ENCODE peak calls at places on chromosomes 11 and 22, in nine cellular contexts. Z is endothelial cell of umbilical vein; N is SK-N-SH; U is epithelial cell of esophagus; V is CD8-positive, alpha-beta T cell; E is fibroblast of lung; I is A549; R is tibial artery; S is left ventricle myocardium inferior. O is an unnamed sample.
A peak's percentile ranks its signal among the peaks of the same experiment; 100 is the strongest.

GRCh38 chr11:34305095-34305692 is 52.6 kb downstream of the ABTB2 start:
- DNase-seq in Z (no peak), N (no peak), U (no peak), V (no peak), E (no peak), I (no peak), R (no peak), S (no peak), O (peak; percentile 30)

GRCh38 chr11:36253238-36253637 is 36.0 kb downstream of the COMMD9 start:
- DNase-seq in Z (no peak), N (peak; percentile 88), U (no peak), V (no peak), E (peak; percentile 40), I (no peak), R (no peak), S (no peak), O (no peak)

GRCh38 chr22:50340157-50340879 is 2.8 kb upstream of the PPP6R2 start:
- DNase-seq in Z (no peak), N (peak; percentile 39), U (no peak), V (no peak), E (no peak), I (no peak), R (no peak), S (no peak), O (no peak)

GRCh38 chr11:132114185-132114584 is 743.8 kb downstream of the NTM start:
- DNase-seq in Z (peak; percentile 44), N (peak; percentile 60), U (peak; percentile 57), V (no peak), E (no peak), I (no peak), R (peak; percentile 38), S (no peak), O (no peak)

GRCh38 chr11:102196351-102196750 is 86.1 kb downstream of the YAP1 start:
- DNase-seq in Z (no peak), N (no peak), U (no peak), V (no peak), E (no peak), I (no peak), R (no peak), S (no peak), O (no peak)

GRCh38 chr22:45864959-45865496 is 111.9 kb downstream of the WNT7B start:
- DNase-seq in Z (no peak), N (no peak), U (no peak), V (no peak), E (no peak), I (no peak), R (no peak), S (no peak), O (no peak)

GRCh38 chr22:17570851-17571631 is 7.7 kb downstream of the SLC25A18 start:
- DNase-seq in Z (no peak), N (no peak), U (peak; percentile 68), V (no peak), E (peak; percentile 97), I (no peak), R (peak; percentile 78), S (peak; percentile 92), O (peak; percentile 83)

GRCh38 chr11:20754957-20755356 is 85.6 kb downstream of the NELL1 start:
- DNase-seq in Z (no peak), N (peak; percentile 17), U (peak; percentile 46), V (no peak), E (no peak), I (no peak), R (no peak), S (no peak), O (no peak)

DNA sequence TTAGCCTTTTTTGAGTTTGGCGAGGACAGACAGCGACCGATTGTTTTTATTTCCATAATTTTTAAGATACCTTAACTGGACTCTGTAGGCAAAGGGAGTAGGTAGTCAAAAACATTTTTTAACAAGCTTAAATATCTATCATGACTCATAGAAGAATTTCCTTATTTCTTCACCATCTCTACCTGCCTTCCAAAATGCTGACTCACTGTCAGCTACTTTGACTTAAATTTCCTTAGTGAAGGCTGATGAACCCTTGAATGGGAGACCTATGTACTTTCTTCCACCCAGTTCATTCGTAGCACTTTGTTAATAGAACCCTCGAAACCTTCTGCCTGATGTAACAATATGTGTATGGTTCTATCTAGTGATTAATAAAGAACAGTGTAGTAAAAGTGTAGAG is 1.1 kb upstream of the MTMR2 start:
- DNase-seq in Z (no peak), N (no peak), U (peak; percentile 81), V (no peak), E (peak; percentile 28), I (peak; percentile 18), R (no peak), S (no peak), O (peak; percentile 37)
- H3K4me3 ChIP-seq in Z (peak overlapping the region; percentile 7), N (peak overlapping the region; percentile 94), U (peak overlapping the region; percentile 88), V (no peak overlapping the region), E (peak overlapping the region; percentile 90), I (peak overlapping the region; percentile 84), R (peak overlapping the region; percentile 97), S (peak overlapping the region; percentile 82), O (peak overlapping the region; percentile 85)

DNA sequence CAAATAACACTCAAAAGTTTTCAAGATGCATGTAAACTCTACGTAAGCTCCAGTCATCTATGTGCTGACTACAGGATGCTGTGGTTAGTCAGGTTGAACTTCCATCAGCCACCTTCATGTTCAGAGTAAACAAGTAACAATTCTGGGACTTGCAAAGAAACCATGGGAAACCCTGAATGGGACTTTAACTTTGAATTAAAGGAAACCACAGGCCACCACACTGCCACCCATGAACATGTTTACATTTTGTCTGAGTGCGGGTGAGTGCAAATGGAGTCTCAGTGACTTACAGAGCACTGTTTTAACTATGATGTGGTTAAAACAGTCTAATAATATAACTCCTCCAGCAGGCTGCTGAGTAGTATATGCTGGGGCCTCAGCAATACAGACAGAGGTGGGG is 12.9 kb upstream of the SYTL2 start:
- DNase-seq in Z (no peak), N (no peak), U (no peak), V (peak; percentile 85), E (peak; percentile 24), I (no peak), R (no peak), S (no peak), O (no peak)
- TF ChIP-seq CTCF in Z (no peak), N (no peak), U (no peak), V (no peak), E (no peak), I (no peak), R (no peak), S (no peak), O (no peak)

GRCh38 chr11:65479184-65480145 is 19.4 kb upstream of the MALAT1 start:
- DNase-seq in Z (peak; percentile 74), N (peak; percentile 60), U (peak; percentile 52), V (no peak), E (peak; percentile 93), I (peak; percentile 56), R (peak; percentile 86), S (peak; percentile 48), O (peak; percentile 84)
- H3K4me3 ChIP-seq in Z (no peak overlapping the region), N (no peak overlapping the region), U (no peak overlapping the region), V (no peak overlapping the region), E (peak overlapping the region; percentile 15), I (no peak overlapping the region), R (peak overlapping the region; percentile 91), S (peak overlapping the region; percentile 79), O (peak overlapping the region; percentile 0)

GRCh38 chr11:47553417-47553746 is 450 bp upstream of the CELF1 start:
- DNase-seq in Z (no peak), N (no peak), U (peak; percentile 53), V (no peak), E (no peak), I (no peak), R (peak; percentile 42), S (no peak), O (no peak)
- TF ChIP-seq CTCF in Z (no peak), N (no peak), U (no peak), V (peak; percentile 41), E (no peak), I (no peak), R (no peak), S (peak; percentile 13), O (no peak)

DNA sequence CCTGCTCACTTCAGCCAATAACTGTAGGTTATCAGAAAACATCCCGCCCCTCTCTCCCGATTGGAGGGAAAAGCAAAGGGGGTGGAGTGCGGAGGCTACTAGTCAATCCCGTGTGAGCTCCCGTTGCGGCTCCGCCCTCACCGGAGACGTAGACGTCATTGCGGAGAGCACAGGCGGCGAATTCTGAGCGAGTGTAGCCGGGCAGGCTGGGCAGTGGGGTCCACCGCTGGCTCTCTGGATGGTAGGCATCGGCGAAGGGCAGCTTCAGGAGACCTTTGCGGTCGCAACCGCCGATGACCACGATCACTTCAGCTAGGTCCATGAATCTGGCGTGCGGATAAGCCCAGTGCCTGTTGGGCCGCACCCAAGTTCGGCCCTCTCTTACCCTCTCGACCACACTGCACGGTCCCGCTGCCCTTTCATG is 4.7 kb downstream of the KLHL35 start:
- DNase-seq in Z (peak; percentile 96), N (peak; percentile 99), U (peak; percentile 89), V (peak; percentile 66), E (peak; percentile 90), I (no peak), R (peak; percentile 96), S (peak; percentile 94), O (peak; percentile 91)
- H3K4me3 ChIP-seq in Z (peak overlapping the region; percentile 34), N (peak overlapping the region; percentile 55), U (peak overlapping the region; percentile 49), V (peak overlapping the region; percentile 13), E (peak overlapping the region; percentile 35), I (no peak overlapping the region), R (peak overlapping the region; percentile 56), S (peak overlapping the region; percentile 71), O (peak overlapping the region; percentile 40)

GRCh38 chr22:37734402-37734700 is 37.5 kb downstream of the TRIOBP start:
- DNase-seq in Z (no peak), N (no peak), U (no peak), V (no peak), E (no peak), I (no peak), R (no peak), S (no peak), O (no peak)

GRCh38 chr22:37732699-37733607 is 36.1 kb downstream of the TRIOBP start:
- DNase-seq in Z (no peak), N (no peak), U (no peak), V (no peak), E (no peak), I (no peak), R (no peak), S (no peak), O (no peak)

GRCh38 chr22:37733625-37734401 is 37.0 kb downstream of the TRIOBP start:
- DNase-seq in Z (no peak), N (no peak), U (no peak), V (no peak), E (no peak), I (no peak), R (no peak), S (no peak), O (no peak)

GRCh38 chr22:37731804-37732471 is 35.1 kb downstream of the TRIOBP start:
- DNase-seq in Z (no peak), N (no peak), U (no peak), V (no peak), E (no peak), I (peak; percentile 31), R (no peak), S (no peak), O (no peak)

DNA sequence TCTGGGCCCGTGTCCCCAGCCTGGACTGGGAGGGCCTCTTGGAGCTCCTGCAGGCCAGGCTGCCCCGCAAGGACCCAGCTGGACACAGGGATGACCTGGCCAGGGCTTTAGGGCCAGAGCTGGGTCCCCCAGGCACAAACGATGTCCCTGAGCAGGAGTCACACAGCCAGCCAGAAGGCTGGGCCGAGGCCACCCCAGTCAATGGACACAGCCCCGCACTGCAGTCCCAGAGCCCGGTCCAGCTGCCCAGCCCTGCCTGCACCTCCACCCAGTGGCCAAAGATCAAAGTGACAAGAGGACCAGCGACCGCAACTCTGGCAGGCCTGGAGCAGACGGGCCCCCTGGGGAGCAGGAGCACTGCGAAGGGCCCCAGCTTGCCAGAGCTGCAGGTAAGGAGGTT is 38.2 kb downstream of the TRIOBP start:
- DNase-seq in Z (no peak), N (peak; percentile 91), U (no peak), V (peak; percentile 17), E (peak; percentile 37), I (peak; percentile 72), R (no peak), S (peak; percentile 41), O (no peak)
- TF ChIP-seq CTCF in Z (peak; percentile 57), N (peak; percentile 41), U (peak; percentile 10), V (no peak), E (peak; percentile 23), I (peak; percentile 27), R (peak; percentile 19), S (peak; percentile 56), O (peak; percentile 44)

O was measured in astrocyte of the spinal cord.